ENCODE peak calls at places on chromosome 14, in eight cellular contexts. U is lower lobe of right lung, G is uterus, V is mucosa of descending colon, K is GM13977, B is CD14-positive monocyte, L is tibial nerve, P is Peyer's patch. X is an unnamed sample.

GRCh38 chr14:68340262-68340661 is 452.6 kb downstream of the ZFP36L1 start:
- DNase-seq in G (no peak), L (no peak), U (no peak), B (no peak), V (no peak), K (no peak), P (no peak), X (no peak)

GRCh38 chr14:99073401-99073800 is 198.6 kb downstream of the BCL11B start:
- DNase-seq in V (no peak), P (no peak), K (no peak), U (no peak), L (no peak), G (no peak), B (no peak), X (no peak)

GRCh38 chr14:66249544-66249943 is 236.6 kb upstream of the CCDC196 start:
- DNase-seq in G (no peak), P (no peak), K (no peak), B (no peak), U (no peak), L (no peak), V (no peak), X (no peak)

GRCh38 chr14:90382491-90383125 is 14.2 kb upstream of the CALM1 start:
- DNase-seq in U (peak), B (peak), P (no peak), V (peak), G (peak), L (peak), K (no peak), X (peak)

GRCh38 chr14:89418452-89418851 is 1.4 kb upstream of the FOXN3 start:
- DNase-seq in B (no peak), P (no peak), U (no peak), G (no peak), V (no peak), L (no peak), K (no peak), X (no peak)

GRCh38 chr14:101944451-101944850 is 19.9 kb upstream of the DYNC1H1 start:
- DNase-seq in B (no peak), V (no peak), L (no peak), P (no peak), G (no peak), U (no peak), K (no peak), X (no peak)

GRCh38 chr14:100250732-100251465 is 12.0 kb downstream of the YY1 start:
- DNase-seq in V (no peak), L (no peak), G (no peak), U (no peak), K (no peak), B (no peak), P (no peak), X (no peak)

GRCh38 chr14:64910847-64911495 is 3.3 kb upstream of the CHURC1 start:
- DNase-seq in V (no peak), L (no peak), B (no peak), U (no peak), K (no peak), G (no peak), P (no peak), X (no peak)

GRCh38 chr14:69133206-69134125 is 19.5 kb downstream of the DCAF5 start:
- DNase-seq in B (no peak), G (no peak), P (no peak), V (no peak), U (no peak), L (no peak), K (no peak), X (no peak)

GRCh38 chr14:65032319-65032718 is 45.6 kb downstream of the FNTB start:
- DNase-seq in U (no peak), B (no peak), K (no peak), V (no peak), L (no peak), G (no peak), P (no peak), X (no peak)

GRCh38 chr14:100536141-100536540 is 51.1 kb downstream of the BEGAIN start:
- DNase-seq in K (no peak), U (peak), P (peak), B (no peak), L (peak), V (no peak), G (no peak), X (no peak)

GRCh38 chr14:68042591-68043210 is 223.1 kb downstream of the RAD51B start:
- DNase-seq in U (no peak), P (no peak), K (no peak), B (no peak), V (no peak), L (no peak), G (no peak), X (no peak)

GRCh38 chr14:95045255-95045701 is 112.1 kb downstream of the DICER1 start:
- DNase-seq in U (no peak), B (no peak), L (no peak), G (peak), K (no peak), P (peak), V (no peak), X (peak)

GRCh38 chr14:58078471-58078870 is 73.5 kb downstream of the ARMH4 start:
- DNase-seq in P (no peak), B (no peak), G (no peak), V (no peak), K (no peak), U (no peak), L (no peak), X (no peak)

GRCh38 chr14:39102265-39102968 is 618 bp downstream of the SEC23A start:
- DNase-seq in L (no peak), U (no peak), G (no peak), V (no peak), P (no peak), K (peak), B (no peak), X (peak)

GRCh38 chr14:99124482-99125104 is 147.4 kb downstream of the BCL11B start:
- DNase-seq in V (no peak), B (no peak), G (no peak), U (no peak), K (no peak), P (no peak), L (no peak), X (peak)

GRCh38 chr14:57136669-57137068 is 132.0 kb downstream of the EXOC5 start:
- DNase-seq in B (no peak), L (no peak), P (no peak), G (no peak), U (no peak), K (no peak), V (no peak), X (no peak)

GRCh38 chr14:64438181-64438839 is 27.0 kb upstream of the AKAP5 start:
- DNase-seq in G (no peak), V (no peak), K (no peak), B (no peak), L (no peak), P (no peak), U (no peak), X (no peak)

GRCh38 chr14:32932921-32933622 is 5.6 kb upstream of the NPAS3 start:
- DNase-seq in B (no peak), U (no peak), V (peak), G (peak), P (no peak), L (no peak), K (peak), X (no peak)

GRCh38 chr14:61562321-61563161 is 132.8 kb upstream of the HIF1A start:
- DNase-seq in B (peak), P (no peak), K (no peak), G (no peak), U (no peak), L (no peak), V (no peak), X (no peak)

GRCh38 chr14:35254736-35255135 is 37.4 kb upstream of the PSMA6 start:
- DNase-seq in B (no peak), P (no peak), G (no peak), V (no peak), K (peak), L (no peak), U (no peak), X (no peak)

GRCh38 chr14:89227490-89227834 is 189.6 kb downstream of the FOXN3 start:
- DNase-seq in L (no peak), V (no peak), P (no peak), U (no peak), K (no peak), G (no peak), B (no peak), X (no peak)

GRCh38 chr14:21044106-21044618 is 2.0 kb downstream of the RNASE7 start:
- DNase-seq in P (no peak), G (no peak), B (no peak), V (no peak), L (no peak), U (peak), K (no peak), X (no peak)

GRCh38 chr14:100736269-100737180 is 9.8 kb downstream of the DLK1 start:
- DNase-seq in L (no peak), U (no peak), B (no peak), G (peak), K (no peak), P (no peak), V (no peak), X (no peak)

GRCh38 chr14:99691111-99691885 is 7.2 kb downstream of the CYP46A1 start:
- DNase-seq in U (no peak), P (no peak), B (no peak), K (no peak), V (no peak), G (peak), L (no peak), X (no peak)

GRCh38 chr14:98189944-98190343 is 1082.1 kb downstream of the BCL11B start:
- DNase-seq in K (no peak), G (no peak), V (no peak), U (no peak), P (no peak), L (no peak), B (no peak), X (no peak)

GRCh38 chr14:72906879-72907278 is 13.0 kb upstream of the DPF3 start:
- DNase-seq in P (no peak), U (no peak), B (no peak), L (no peak), G (no peak), K (no peak), V (no peak), X (no peak)

GRCh38 chr14:33682746-33683145 is 268.1 kb downstream of the EGLN3 start:
- DNase-seq in G (peak), P (no peak), V (no peak), L (peak), K (no peak), B (no peak), U (no peak), X (peak)

GRCh38 chr14:21039585-21040369 is 2.4 kb upstream of the RNASE7 start:
- DNase-seq in L (no peak), K (peak), P (no peak), V (no peak), U (no peak), G (peak), B (no peak), X (peak)

GRCh38 chr14:99401196-99401595 is 79.5 kb downstream of the SETD3 start:
- DNase-seq in U (no peak), B (no peak), P (no peak), L (no peak), V (no peak), G (no peak), K (no peak), X (no peak)

DNA sequence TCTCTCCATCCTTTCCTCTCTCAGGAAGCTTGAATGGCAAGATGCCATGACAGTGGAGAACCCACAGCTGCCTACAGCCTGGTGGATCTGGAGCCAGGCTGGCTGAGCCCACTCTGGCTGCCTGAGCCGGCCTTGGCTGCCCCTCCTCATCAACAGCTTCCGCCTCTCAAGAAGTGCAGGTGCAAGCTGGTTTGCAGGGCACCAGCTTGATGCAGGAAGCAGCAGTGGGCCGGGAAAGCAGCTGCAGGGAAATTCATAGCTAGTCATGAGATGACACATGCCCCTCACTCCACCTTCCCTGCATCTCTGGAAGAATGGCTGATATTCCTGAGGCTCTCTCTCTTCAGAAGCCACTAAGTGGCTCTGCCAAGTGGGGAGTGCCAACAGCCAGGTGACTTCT is 289.1 kb downstream of the RPS29 start:
- DNase-seq in U (no peak), G (no peak), L (no peak), K (no peak), V (peak), B (no peak), P (no peak), X (no peak)
- TF ChIP-seq CTCF in U (no peak), G (no peak), L (no peak), K (no peak), V (no peak), B (no peak), P (no peak), X (no peak)

GRCh38 chr14:50260511-50260910 is 29.1 kb upstream of the SOS2 start:
- DNase-seq in B (no peak), K (peak), P (no peak), L (no peak), G (no peak), U (no peak), V (no peak), X (no peak)
- TF ChIP-seq CTCF in B (peak), K (peak), P (peak), L (peak), G (no peak), U (peak), V (no peak), X (no peak)

DNA sequence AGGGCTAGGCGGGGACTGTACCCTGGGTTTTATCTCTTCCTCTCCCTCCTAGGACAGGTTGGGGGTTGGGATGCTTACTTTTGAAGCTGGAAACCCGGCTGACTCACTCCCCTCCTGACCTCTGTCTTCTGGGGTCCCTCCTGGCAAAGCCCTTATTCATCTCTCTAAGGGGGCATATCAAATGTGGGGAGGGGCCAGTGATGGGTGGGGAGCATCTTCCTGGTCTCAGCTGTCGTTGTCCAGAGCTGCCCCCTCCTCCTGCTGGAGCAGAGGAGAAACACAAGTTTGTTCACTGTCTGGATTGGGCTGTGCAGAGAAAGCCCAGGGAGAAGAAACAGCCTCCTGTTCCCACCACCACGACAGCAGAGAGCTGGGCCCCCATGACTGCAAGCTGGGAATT is 85.8 kb downstream of the TNFAIP2 start:
- DNase-seq in K (no peak), L (no peak), V (no peak), B (no peak), U (no peak), G (no peak), P (no peak), X (no peak)
- TF ChIP-seq CTCF in K (no peak), L (no peak), V (no peak), B (no peak), U (no peak), G (no peak), P (no peak), X (no peak)

GRCh38 chr14:75053396-75054289 is 2.4 kb upstream of the MLH3 start:
- DNase-seq in L (no peak), G (no peak), B (no peak), U (no peak), P (no peak), K (no peak), V (no peak), X (no peak)

GRCh38 chr14:75049136-75049535 is 2.1 kb downstream of the MLH3 start:
- DNase-seq in K (no peak), G (no peak), U (no peak), P (no peak), V (no peak), B (no peak), L (no peak), X (no peak)

GRCh38 chr14:75049731-75050201 is 1.5 kb downstream of the MLH3 start:
- DNase-seq in U (no peak), B (no peak), G (no peak), P (no peak), K (no peak), L (no peak), V (no peak), X (no peak)

GRCh38 chr14:75051556-75051899 is 261 bp upstream of the MLH3 start:
- DNase-seq in L (no peak), V (no peak), B (no peak), K (no peak), U (no peak), P (no peak), G (no peak), X (no peak)

GRCh38 chr14:75050852-75051555 is at the start of gene MLH3:
- DNase-seq in G (peak), K (peak), B (peak), L (peak), V (peak), P (peak), U (peak), X (peak)
- TF ChIP-seq CTCF in G (no peak), K (no peak), B (no peak), L (no peak), V (no peak), P (no peak), U (peak), X (no peak)

DNA sequence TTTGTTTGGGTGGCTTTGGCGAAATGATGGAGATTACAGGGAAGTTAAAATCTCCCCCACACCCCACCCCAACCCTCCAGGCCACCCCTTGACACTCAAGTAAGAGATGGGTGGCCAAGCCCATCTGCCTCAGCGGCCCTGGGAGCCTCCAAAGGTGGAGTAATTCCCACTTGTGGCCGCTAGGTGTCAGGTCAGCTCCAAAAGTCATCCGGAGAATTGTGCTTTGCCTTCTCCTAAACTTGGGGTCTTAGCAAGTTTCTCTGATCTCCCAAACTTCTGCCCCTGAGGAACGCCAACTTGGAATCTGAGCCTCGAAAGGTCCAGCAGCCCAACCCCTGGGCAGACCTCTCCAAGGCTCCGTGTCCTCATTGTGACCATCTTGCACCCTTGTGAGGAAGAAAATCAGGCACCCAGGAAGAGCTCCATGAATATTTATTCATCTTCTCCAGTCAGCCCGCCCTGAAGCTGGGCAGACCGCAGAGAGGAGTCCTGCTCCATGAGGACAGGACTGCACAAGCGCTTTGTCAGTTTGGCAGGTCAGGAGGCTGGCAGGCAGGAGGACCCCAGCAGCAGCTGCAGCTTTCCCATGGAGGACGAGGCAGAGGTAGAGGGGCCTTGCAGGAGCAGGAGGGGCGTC is 46.7 kb downstream of the LRRC74A start:
- DNase-seq in V (no peak), P (peak), L (peak), G (peak), K (peak), U (peak), B (peak), X (peak)
- TF ChIP-seq CTCF in V (peak), P (peak), L (peak), G (peak), K (peak), U (peak), B (peak), X (no peak)

DNA sequence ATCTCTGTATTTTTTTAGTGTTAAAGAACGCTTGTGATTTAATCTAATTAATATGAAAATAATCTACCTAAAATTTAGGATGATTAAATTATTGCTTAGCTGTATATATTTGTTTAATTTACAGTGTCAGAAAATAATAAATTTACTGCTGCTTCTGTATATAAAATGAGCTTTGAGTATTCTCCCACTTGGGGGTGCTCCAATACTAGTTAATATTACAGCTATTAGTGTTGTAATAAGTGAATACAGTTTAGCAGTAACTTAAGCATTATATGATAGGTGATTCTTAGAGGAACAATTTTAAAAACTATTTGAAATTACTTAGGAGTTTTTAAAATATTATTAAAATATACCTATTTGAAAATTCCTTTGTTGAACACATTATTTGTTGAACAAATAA is 62.2 kb downstream of the PAPOLA start:
- DNase-seq in B (no peak), L (no peak), U (no peak), P (no peak), G (no peak), K (no peak), V (no peak), X (no peak)
- TF ChIP-seq CTCF in B (no peak), L (no peak), U (no peak), P (no peak), G (no peak), K (no peak), V (no peak), X (no peak)

GRCh38 chr14:26282578-26282977 is 315.3 kb downstream of the NOVA1 start:
- DNase-seq in G (no peak), P (no peak), L (no peak), K (no peak), V (no peak), U (no peak), B (no peak), X (no peak)

GRCh38 chr14:26281280-26281998 is 316.4 kb downstream of the NOVA1 start:
- DNase-seq in P (no peak), U (no peak), G (no peak), L (no peak), B (no peak), K (no peak), V (no peak), X (no peak)

DNA sequence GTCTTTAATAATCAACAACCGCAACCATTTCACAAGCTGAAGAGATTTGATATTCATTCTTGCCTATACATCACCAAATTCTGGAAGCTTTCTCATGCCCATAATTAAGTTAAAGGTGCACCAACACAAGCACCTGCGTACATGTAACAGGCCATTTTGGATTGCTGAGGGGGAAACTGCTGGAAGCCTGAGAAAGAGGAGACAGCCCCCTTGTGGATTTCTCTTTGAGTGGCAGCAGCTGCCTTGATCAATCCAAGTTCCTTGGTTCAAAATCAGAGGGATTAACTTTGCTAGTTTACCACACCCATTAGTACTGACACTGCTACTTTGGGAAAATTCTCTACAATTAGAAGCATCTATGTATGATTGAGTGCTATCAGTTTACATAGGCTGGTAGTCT is 321.1 kb downstream of the NOVA1 start:
- DNase-seq in B (no peak), L (no peak), P (no peak), V (no peak), U (no peak), K (no peak), G (no peak), X (no peak)
- TF ChIP-seq CTCF in B (no peak), L (no peak), P (no peak), V (no peak), U (no peak), K (no peak), G (no peak), X (no peak)

DNA sequence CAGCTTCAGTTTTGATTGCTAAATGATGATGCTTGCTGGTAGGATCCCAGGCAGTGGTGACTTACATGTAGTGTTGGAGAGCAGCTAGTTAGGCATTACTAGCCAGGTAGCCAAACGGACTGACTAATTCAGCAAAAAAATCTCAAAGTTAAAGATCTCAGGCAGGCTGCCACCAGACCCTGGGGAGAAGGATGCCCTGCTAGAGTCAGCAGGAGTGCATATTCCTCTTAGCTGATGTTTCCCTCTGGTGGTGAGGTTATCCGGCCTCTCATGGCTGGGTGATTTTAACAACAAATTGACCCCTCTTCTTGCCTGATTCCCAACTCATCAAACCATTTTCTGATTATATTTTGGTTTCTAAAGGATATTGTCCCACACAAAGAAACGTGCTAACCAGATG is 2.8 kb downstream of the EFS start:
- DNase-seq in U (no peak), L (no peak), G (no peak), B (no peak), P (no peak), V (no peak), K (no peak), X (no peak)
- TF ChIP-seq CTCF in U (no peak), L (no peak), G (no peak), B (no peak), P (no peak), V (no peak), K (no peak), X (no peak)

X was measured in stomach.